ENCODE peak calls at places on chromosomes 16 and 17, in ten cellular contexts. One of them, this sample, is unnamed.

GRCh38 chr17:3969963-3970362 is 5.7 kb upstream of the ATP2A3 start:
- DNase-seq in GM06990: no peak
- DNase-seq in lower leg skin: no peak
- DNase-seq in thoracic aorta: no peak
- DNase-seq in ascending aorta: no peak
- DNase-seq in HFF-Myc: no peak
- DNase-seq in endodermal cell: no peak
- DNase-seq in cardiac fibroblast: no peak
- DNase-seq in fibroblast of pulmonary artery: no peak
- DNase-seq in mucosa of descending colon: no peak
- DNase-seq in this sample: no peak

GRCh38 chr16:57667526-57668258 is 414 bp upstream of the ADGRG3 start:
- DNase-seq in HFF-Myc: no peak
- DNase-seq in cardiac fibroblast: peak; percentile 51
- DNase-seq in GM06990: no peak
- DNase-seq in thoracic aorta: no peak
- DNase-seq in endodermal cell: peak; percentile 74
- DNase-seq in lower leg skin: no peak
- DNase-seq in ascending aorta: peak; percentile 75
- DNase-seq in mucosa of descending colon: no peak
- DNase-seq in fibroblast of pulmonary artery: no peak
- DNase-seq in this sample: peak; percentile 39

GRCh38 chr17:9370464-9370863 is 205.2 kb downstream of the STX8 start:
- DNase-seq in cardiac fibroblast: peak; percentile 85
- DNase-seq in GM06990: no peak
- DNase-seq in lower leg skin: no peak
- DNase-seq in ascending aorta: no peak
- DNase-seq in thoracic aorta: no peak
- DNase-seq in endodermal cell: no peak
- DNase-seq in HFF-Myc: no peak
- DNase-seq in fibroblast of pulmonary artery: peak; percentile 63
- DNase-seq in mucosa of descending colon: no peak
- DNase-seq in this sample: no peak

GRCh38 chr16:50213939-50214519 is 52.3 kb upstream of the ADCY7 start:
- DNase-seq in ascending aorta: no peak
- DNase-seq in fibroblast of pulmonary artery: peak; percentile 72
- DNase-seq in GM06990: no peak
- DNase-seq in cardiac fibroblast: peak; percentile 75
- DNase-seq in endodermal cell: no peak
- DNase-seq in mucosa of descending colon: no peak
- DNase-seq in lower leg skin: no peak
- DNase-seq in HFF-Myc: no peak
- DNase-seq in thoracic aorta: no peak
- DNase-seq in this sample: peak; percentile 71

GRCh38 chr17:7098802-7099459 is 15.7 kb downstream of the ASGR2 start:
- DNase-seq in mucosa of descending colon: no peak
- DNase-seq in cardiac fibroblast: no peak
- DNase-seq in endodermal cell: no peak
- DNase-seq in thoracic aorta: no peak
- DNase-seq in fibroblast of pulmonary artery: no peak
- DNase-seq in HFF-Myc: no peak
- DNase-seq in ascending aorta: no peak
- DNase-seq in lower leg skin: no peak
- DNase-seq in GM06990: no peak
- DNase-seq in this sample: no peak

GRCh38 chr17:12744298-12744697 is 45.0 kb upstream of the ARHGAP44 start:
- DNase-seq in ascending aorta: no peak
- DNase-seq in mucosa of descending colon: no peak
- DNase-seq in lower leg skin: no peak
- DNase-seq in fibroblast of pulmonary artery: peak; percentile 47
- DNase-seq in HFF-Myc: no peak
- DNase-seq in thoracic aorta: no peak
- DNase-seq in endodermal cell: peak; percentile 48
- DNase-seq in cardiac fibroblast: peak; percentile 45
- DNase-seq in GM06990: no peak
- DNase-seq in this sample: no peak

GRCh38 chr17:65463242-65463641 is 98.2 kb downstream of the AXIN2 start:
- DNase-seq in thoracic aorta: peak; percentile 85
- DNase-seq in HFF-Myc: no peak
- DNase-seq in lower leg skin: peak; percentile 64
- DNase-seq in fibroblast of pulmonary artery: peak; percentile 97
- DNase-seq in endodermal cell: no peak
- DNase-seq in cardiac fibroblast: peak; percentile 96
- DNase-seq in ascending aorta: peak; percentile 93
- DNase-seq in mucosa of descending colon: no peak
- DNase-seq in GM06990: no peak
- DNase-seq in this sample: peak; percentile 4

GRCh38 chr17:70187383-70187782 is 18.1 kb downstream of the KCNJ2 start:
- DNase-seq in cardiac fibroblast: peak; percentile 75
- DNase-seq in endodermal cell: no peak
- DNase-seq in mucosa of descending colon: no peak
- DNase-seq in lower leg skin: no peak
- DNase-seq in fibroblast of pulmonary artery: no peak
- DNase-seq in thoracic aorta: no peak
- DNase-seq in ascending aorta: no peak
- DNase-seq in HFF-Myc: no peak
- DNase-seq in GM06990: no peak
- DNase-seq in this sample: peak; percentile 67

GRCh38 chr16:1763521-1764511 is 7.5 kb downstream of the NME3 start:
- DNase-seq in fibroblast of pulmonary artery: no peak
- DNase-seq in HFF-Myc: no peak
- DNase-seq in mucosa of descending colon: no peak
- DNase-seq in thoracic aorta: no peak
- DNase-seq in ascending aorta: no peak
- DNase-seq in lower leg skin: no peak
- DNase-seq in cardiac fibroblast: peak; percentile 24
- DNase-seq in GM06990: no peak
- DNase-seq in endodermal cell: peak; percentile 95
- DNase-seq in this sample: peak; percentile 45

GRCh38 chr17:76565728-76566612 is 19.7 kb downstream of the ST6GALNAC2 start:
- DNase-seq in thoracic aorta: no peak
- DNase-seq in endodermal cell: peak; percentile 59
- DNase-seq in GM06990: no peak
- DNase-seq in mucosa of descending colon: no peak
- DNase-seq in lower leg skin: no peak
- DNase-seq in HFF-Myc: no peak
- DNase-seq in ascending aorta: no peak
- DNase-seq in fibroblast of pulmonary artery: no peak
- DNase-seq in cardiac fibroblast: no peak
- DNase-seq in this sample: no peak

GRCh38 chr17:42878123-42878880 is 22.3 kb upstream of the G6PC1 start:
- DNase-seq in lower leg skin: no peak
- DNase-seq in ascending aorta: no peak
- DNase-seq in fibroblast of pulmonary artery: no peak
- DNase-seq in mucosa of descending colon: no peak
- DNase-seq in cardiac fibroblast: no peak
- DNase-seq in HFF-Myc: no peak
- DNase-seq in GM06990: no peak
- DNase-seq in thoracic aorta: no peak
- DNase-seq in endodermal cell: peak; percentile 97
- DNase-seq in this sample: no peak
- TF ChIP-seq CTCF in lower leg skin: no peak
- TF ChIP-seq CTCF in ascending aorta: no peak
- TF ChIP-seq CTCF in fibroblast of pulmonary artery: no peak
- TF ChIP-seq CTCF in mucosa of descending colon: no peak
- TF ChIP-seq CTCF in cardiac fibroblast: no peak
- TF ChIP-seq CTCF in HFF-Myc: no peak
- TF ChIP-seq CTCF in GM06990: no peak
- TF ChIP-seq CTCF in thoracic aorta: no peak
- TF ChIP-seq CTCF in endodermal cell: peak; percentile 58
- TF ChIP-seq CTCF in this sample: no peak

DNA sequence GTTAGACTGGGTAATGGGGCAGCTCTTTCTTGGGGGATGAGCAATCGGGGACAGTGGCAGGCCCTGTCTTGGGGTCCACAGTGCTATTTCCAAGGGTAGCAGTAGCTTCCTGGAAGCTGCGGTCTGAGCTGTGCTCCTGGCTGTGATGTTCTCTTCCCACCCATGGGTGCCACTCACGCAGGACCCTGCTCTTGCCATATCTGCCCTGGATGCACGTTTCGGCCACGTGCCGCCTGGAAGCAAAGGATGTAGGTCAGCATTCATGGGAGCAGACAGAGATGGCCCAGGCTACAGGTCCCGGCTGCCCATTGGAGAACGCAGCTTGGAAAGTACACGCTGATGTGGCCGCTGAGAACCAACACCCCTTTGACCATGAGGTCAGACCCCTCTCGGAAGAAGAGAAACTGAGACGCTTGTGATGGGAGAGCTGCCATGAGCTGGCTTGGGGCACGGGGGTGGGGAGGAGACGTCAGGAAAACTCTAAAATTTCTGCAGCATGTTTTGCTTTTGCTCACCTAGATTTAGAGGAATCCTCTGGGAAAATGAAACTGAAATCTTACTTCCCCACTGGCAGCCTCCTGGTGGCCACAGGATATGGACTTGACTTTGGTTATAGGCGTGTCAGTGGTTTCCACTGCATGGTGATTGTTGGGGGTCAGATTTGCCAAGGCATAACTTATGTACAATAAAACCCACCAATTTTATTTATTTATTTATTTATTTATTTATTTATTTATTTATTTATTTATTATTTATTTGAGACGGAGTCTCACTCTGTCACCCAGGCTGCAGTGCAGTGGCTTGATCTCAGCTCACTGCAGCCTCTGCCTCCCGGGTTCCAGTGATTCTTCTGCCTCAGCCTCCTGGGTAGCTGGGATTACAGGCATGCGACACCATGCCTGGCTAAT is 36.2 kb upstream of the IRF8 start:
- DNase-seq in mucosa of descending colon: no peak
- DNase-seq in cardiac fibroblast: no peak
- DNase-seq in HFF-Myc: no peak
- DNase-seq in endodermal cell: peak; percentile 22
- DNase-seq in GM06990: no peak
- DNase-seq in fibroblast of pulmonary artery: no peak
- DNase-seq in thoracic aorta: no peak
- DNase-seq in lower leg skin: no peak
- DNase-seq in ascending aorta: no peak
- DNase-seq in this sample: no peak
- TF ChIP-seq CTCF in mucosa of descending colon: no peak
- TF ChIP-seq CTCF in cardiac fibroblast: no peak
- TF ChIP-seq CTCF in HFF-Myc: no peak
- TF ChIP-seq CTCF in endodermal cell: peak; percentile 12
- TF ChIP-seq CTCF in GM06990: no peak
- TF ChIP-seq CTCF in fibroblast of pulmonary artery: no peak
- TF ChIP-seq CTCF in thoracic aorta: no peak
- TF ChIP-seq CTCF in lower leg skin: no peak
- TF ChIP-seq CTCF in ascending aorta: no peak
- TF ChIP-seq CTCF in this sample: no peak

GRCh38 chr17:732788-733720 is 658 bp downstream of the TLCD3A start:
- DNase-seq in endodermal cell: peak; percentile 86
- DNase-seq in mucosa of descending colon: peak; percentile 61
- DNase-seq in GM06990: peak; percentile 61
- DNase-seq in fibroblast of pulmonary artery: peak; percentile 20
- DNase-seq in lower leg skin: no peak
- DNase-seq in cardiac fibroblast: peak; percentile 51
- DNase-seq in HFF-Myc: no peak
- DNase-seq in thoracic aorta: no peak
- DNase-seq in ascending aorta: no peak
- DNase-seq in this sample: peak; percentile 37

GRCh38 chr17:742147-742793 is 9.8 kb downstream of the GEMIN4 start:
- DNase-seq in lower leg skin: no peak
- DNase-seq in HFF-Myc: no peak
- DNase-seq in thoracic aorta: no peak
- DNase-seq in mucosa of descending colon: no peak
- DNase-seq in fibroblast of pulmonary artery: no peak
- DNase-seq in endodermal cell: peak; percentile 52
- DNase-seq in cardiac fibroblast: no peak
- DNase-seq in ascending aorta: no peak
- DNase-seq in GM06990: no peak
- DNase-seq in this sample: no peak

GRCh38 chr17:740240-741055 is 8.1 kb downstream of the TLCD3A start:
- DNase-seq in HFF-Myc: no peak
- DNase-seq in lower leg skin: no peak
- DNase-seq in endodermal cell: no peak
- DNase-seq in fibroblast of pulmonary artery: no peak
- DNase-seq in thoracic aorta: no peak
- DNase-seq in GM06990: peak; percentile 71
- DNase-seq in cardiac fibroblast: no peak
- DNase-seq in ascending aorta: no peak
- DNase-seq in mucosa of descending colon: no peak
- DNase-seq in this sample: no peak

GRCh38 chr17:733743-734142 is 1.3 kb downstream of the TLCD3A start:
- DNase-seq in HFF-Myc: no peak
- DNase-seq in GM06990: no peak
- DNase-seq in fibroblast of pulmonary artery: no peak
- DNase-seq in ascending aorta: no peak
- DNase-seq in thoracic aorta: no peak
- DNase-seq in cardiac fibroblast: no peak
- DNase-seq in mucosa of descending colon: no peak
- DNase-seq in endodermal cell: no peak
- DNase-seq in lower leg skin: no peak
- DNase-seq in this sample: no peak

DNA sequence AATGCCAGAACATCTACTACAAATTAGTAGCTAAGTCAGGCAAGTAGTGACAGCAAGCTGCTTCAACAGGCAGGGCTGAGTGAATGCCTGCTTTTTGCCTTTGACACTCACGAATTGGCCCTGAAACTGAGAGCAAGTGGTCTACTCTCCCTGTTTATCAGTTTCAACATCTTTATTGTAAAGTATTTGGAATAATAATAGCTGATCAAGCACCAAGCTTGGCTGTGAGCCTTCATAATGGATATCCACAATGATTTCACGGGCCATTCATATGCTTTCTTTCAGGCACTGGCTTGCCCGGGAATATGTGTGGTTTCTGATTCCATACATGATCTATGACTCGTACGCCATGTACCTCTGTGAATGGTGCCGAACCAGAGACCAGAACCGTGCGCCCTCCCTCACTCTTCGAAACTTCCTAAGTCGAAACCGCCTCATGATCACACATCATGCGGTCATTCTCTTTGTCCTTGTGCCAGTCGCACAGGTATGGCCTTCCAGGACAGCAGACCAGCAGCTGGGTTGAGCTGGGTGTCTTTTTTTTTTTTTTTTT is 5.2 kb downstream of the TLCD3A start:
- DNase-seq in fibroblast of pulmonary artery: no peak
- DNase-seq in mucosa of descending colon: no peak
- DNase-seq in cardiac fibroblast: no peak
- DNase-seq in thoracic aorta: no peak
- DNase-seq in HFF-Myc: no peak
- DNase-seq in GM06990: no peak
- DNase-seq in endodermal cell: no peak
- DNase-seq in ascending aorta: no peak
- DNase-seq in lower leg skin: no peak
- DNase-seq in this sample: no peak
- TF ChIP-seq CTCF in fibroblast of pulmonary artery: no peak
- TF ChIP-seq CTCF in mucosa of descending colon: no peak
- TF ChIP-seq CTCF in cardiac fibroblast: no peak
- TF ChIP-seq CTCF in thoracic aorta: no peak
- TF ChIP-seq CTCF in HFF-Myc: no peak
- TF ChIP-seq CTCF in GM06990: no peak
- TF ChIP-seq CTCF in endodermal cell: no peak
- TF ChIP-seq CTCF in ascending aorta: no peak
- TF ChIP-seq CTCF in lower leg skin: no peak
- TF ChIP-seq CTCF in this sample: no peak

DNA sequence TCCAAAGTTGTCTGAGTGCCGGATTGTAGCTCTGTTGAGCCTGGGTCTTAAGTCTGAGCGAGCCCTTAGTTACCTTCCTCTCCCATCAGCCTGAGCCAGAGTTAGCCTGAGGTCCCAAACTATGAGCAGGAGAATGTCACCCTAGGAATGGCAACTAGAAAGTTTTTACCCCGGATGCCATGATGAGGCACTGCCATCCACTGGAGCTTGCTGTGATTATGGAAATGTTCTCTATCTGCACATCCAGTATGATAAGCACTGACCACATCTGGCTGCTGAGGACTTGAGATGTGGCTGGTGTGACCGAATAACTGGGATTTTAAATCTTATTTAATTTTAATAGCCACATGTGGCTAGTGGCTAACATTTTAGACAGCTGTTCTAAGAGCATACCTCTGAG is 550.0 kb downstream of the CDH13 start:
- DNase-seq in cardiac fibroblast: no peak
- DNase-seq in HFF-Myc: no peak
- DNase-seq in endodermal cell: no peak
- DNase-seq in mucosa of descending colon: no peak
- DNase-seq in lower leg skin: no peak
- DNase-seq in GM06990: no peak
- DNase-seq in fibroblast of pulmonary artery: no peak
- DNase-seq in ascending aorta: no peak
- DNase-seq in thoracic aorta: no peak
- DNase-seq in this sample: no peak
- TF ChIP-seq CTCF in cardiac fibroblast: no peak
- TF ChIP-seq CTCF in HFF-Myc: no peak
- TF ChIP-seq CTCF in endodermal cell: no peak
- TF ChIP-seq CTCF in mucosa of descending colon: no peak
- TF ChIP-seq CTCF in lower leg skin: no peak
- TF ChIP-seq CTCF in GM06990: no peak
- TF ChIP-seq CTCF in fibroblast of pulmonary artery: no peak
- TF ChIP-seq CTCF in ascending aorta: no peak
- TF ChIP-seq CTCF in thoracic aorta: no peak
- TF ChIP-seq CTCF in this sample: no peak